ENCODE peak calls at places on chromosomes 5 and 9, in six cellular contexts. D is spleen, T is esophagus muscularis mucosa, E is hepatocyte, B is neural progenitor cell, F is AG04450. Y is an unnamed sample.

GRCh38 chr5:153749941-153750340 is 259.5 kb downstream of the GRIA1 start:
- DNase-seq in D (no peak), T (no peak), E (peak; percentile 41), B (peak; percentile 65), F (no peak), Y (no peak)

GRCh38 chr5:37086466-37087178 is 162.6 kb downstream of the CPLANE1 start:
- DNase-seq in D (no peak), T (no peak), E (peak; percentile 17), B (no peak), F (peak; percentile 20), Y (no peak)

GRCh38 chr5:134142806-134143205 is 28.3 kb downstream of the TCF7 start:
- DNase-seq in D (peak; percentile 69), T (no peak), E (peak; percentile 3), B (no peak), F (no peak), Y (no peak)

GRCh38 chr9:8391566-8391965 is 592.0 kb upstream of the DMAC1 start:
- DNase-seq in D (no peak), T (no peak), E (no peak), B (no peak), F (no peak), Y (no peak)

GRCh38 chr5:137498301-137498735 is 808 bp downstream of the SPOCK1 start:
- DNase-seq in D (peak; percentile 72), T (peak; percentile 84), E (peak; percentile 20), B (peak; percentile 69), F (no peak), Y (no peak)

GRCh38 chr5:140038373-140038957 is 4.6 kb downstream of the NRG2 start:
- DNase-seq in D (no peak), T (no peak), E (no peak), B (peak; percentile 83), F (peak; percentile 7), Y (no peak)

GRCh38 chr5:66854429-66854828 is 258.2 kb downstream of the MAST4 start:
- DNase-seq in D (no peak), T (no peak), E (no peak), B (no peak), F (no peak), Y (no peak)

GRCh38 chr9:93060746-93061259 is 2.3 kb downstream of the SUSD3 start:
- DNase-seq in D (no peak), T (no peak), E (no peak), B (no peak), F (no peak), Y (no peak)

GRCh38 chr5:141513021-141513626 is 24.2 kb downstream of the PCDHGC5 start:
- DNase-seq in D (peak; percentile 86), T (no peak), E (no peak), B (peak; percentile 81), F (no peak), Y (no peak)

GRCh38 chr9:98168952-98169488 is 23.4 kb downstream of the CORO2A start:
- DNase-seq in D (peak; percentile 87), T (no peak), E (peak; percentile 50), B (peak; percentile 65), F (peak; percentile 16), Y (peak; percentile 16)
- H3K27ac ChIP-seq in D (peak overlapping the region; percentile 53), T (no peak overlapping the region), E (peak overlapping the region; percentile 76), B (no peak overlapping the region), F (peak overlapping the region; percentile 39), Y (peak overlapping the region; percentile 41)

DNA sequence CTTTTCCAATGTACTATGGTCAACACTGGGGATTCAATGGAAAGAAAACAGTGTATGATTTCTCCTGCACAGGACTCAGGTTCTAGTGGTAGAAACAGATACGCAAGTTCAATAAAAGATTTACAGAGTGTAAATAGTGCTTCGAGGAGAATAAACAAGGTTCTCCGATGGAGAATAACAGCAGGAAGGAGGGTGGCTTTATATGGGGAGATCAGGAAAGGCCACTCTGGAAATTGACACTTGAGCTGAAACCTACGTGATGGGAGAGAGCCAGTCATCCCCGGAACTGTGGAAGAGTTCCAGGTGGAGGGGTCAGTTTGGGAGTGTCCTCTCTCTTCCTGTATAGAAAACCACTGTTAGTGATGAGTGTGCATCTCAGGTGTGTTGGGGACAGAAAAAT is 65.9 kb downstream of the GARNL3 start:
- DNase-seq in D (no peak), T (no peak), E (no peak), B (no peak), F (no peak), Y (no peak)
- H3K27me3 ChIP-seq in D (no peaks in the 10 kb centered on the region), T (no peaks in the 10 kb centered on the region), E (no peaks in the 10 kb centered on the region), B (no peaks in the 10 kb centered on the region), F (no peaks in the 10 kb centered on the region), Y (no peaks in the 10 kb centered on the region)

GRCh38 chr9:68963416-68963815 is 50.5 kb downstream of the PRKACG start:
- DNase-seq in D (no peak), T (no peak), E (no peak), B (no peak), F (no peak), Y (no peak)
- H3K4me3 ChIP-seq in D (no peak overlapping the region), T (no peak overlapping the region), E (no peak overlapping the region), B (no peak overlapping the region), F (no peak overlapping the region), Y (no peak overlapping the region)

DNA sequence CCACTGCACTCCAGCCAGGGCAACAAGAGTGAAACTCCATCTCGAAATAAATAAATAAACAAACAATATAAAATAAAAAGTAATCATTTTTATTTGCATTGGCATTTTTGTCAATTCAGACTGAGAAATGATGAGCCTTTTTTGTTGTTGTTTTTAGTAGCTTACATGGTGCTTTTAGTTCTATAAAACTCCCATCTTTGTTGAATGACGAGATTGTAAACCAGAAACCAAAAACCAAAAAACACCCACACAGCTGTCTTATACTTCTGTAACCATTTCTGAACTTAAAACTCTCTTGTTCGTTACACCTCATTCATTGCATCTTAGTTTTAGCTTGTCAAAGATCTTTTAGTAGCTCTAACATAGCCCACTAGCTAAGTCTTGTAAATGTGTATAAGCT is 44.7 kb downstream of the GGTA1 start:
- DNase-seq in D (no peak), T (no peak), E (no peak), B (no peak), F (no peak), Y (no peak)
- H3K27ac ChIP-seq in D (no peak overlapping the region), T (no peak overlapping the region), E (no peak overlapping the region), B (no peak overlapping the region), F (no peak overlapping the region), Y (no peak overlapping the region)

GRCh38 chr5:157987259-157987658 is 128.3 kb upstream of the CLINT1 start:
- DNase-seq in D (no peak), T (no peak), E (no peak), B (no peak), F (no peak), Y (no peak)
- H3K27me3 ChIP-seq in D (no peaks in the 10 kb centered on the region), T (no peaks in the 10 kb centered on the region), E (no peaks in the 10 kb centered on the region), B (no peaks in the 10 kb centered on the region), F (no peaks in the 10 kb centered on the region), Y (peaks cover 7% of the 10 kb centered on the region)

GRCh38 chr9:136725612-136726011 is 13.2 kb downstream of the DIPK1B start:
- DNase-seq in D (no peak), T (no peak), E (peak; percentile 65), B (no peak), F (no peak), Y (no peak)
- H3K4me3 ChIP-seq in D (no peak overlapping the region), T (peak overlapping the region; percentile 76), E (peak overlapping the region; percentile 19), B (no peak overlapping the region), F (peak overlapping the region; percentile 75), Y (no peak overlapping the region)

DNA sequence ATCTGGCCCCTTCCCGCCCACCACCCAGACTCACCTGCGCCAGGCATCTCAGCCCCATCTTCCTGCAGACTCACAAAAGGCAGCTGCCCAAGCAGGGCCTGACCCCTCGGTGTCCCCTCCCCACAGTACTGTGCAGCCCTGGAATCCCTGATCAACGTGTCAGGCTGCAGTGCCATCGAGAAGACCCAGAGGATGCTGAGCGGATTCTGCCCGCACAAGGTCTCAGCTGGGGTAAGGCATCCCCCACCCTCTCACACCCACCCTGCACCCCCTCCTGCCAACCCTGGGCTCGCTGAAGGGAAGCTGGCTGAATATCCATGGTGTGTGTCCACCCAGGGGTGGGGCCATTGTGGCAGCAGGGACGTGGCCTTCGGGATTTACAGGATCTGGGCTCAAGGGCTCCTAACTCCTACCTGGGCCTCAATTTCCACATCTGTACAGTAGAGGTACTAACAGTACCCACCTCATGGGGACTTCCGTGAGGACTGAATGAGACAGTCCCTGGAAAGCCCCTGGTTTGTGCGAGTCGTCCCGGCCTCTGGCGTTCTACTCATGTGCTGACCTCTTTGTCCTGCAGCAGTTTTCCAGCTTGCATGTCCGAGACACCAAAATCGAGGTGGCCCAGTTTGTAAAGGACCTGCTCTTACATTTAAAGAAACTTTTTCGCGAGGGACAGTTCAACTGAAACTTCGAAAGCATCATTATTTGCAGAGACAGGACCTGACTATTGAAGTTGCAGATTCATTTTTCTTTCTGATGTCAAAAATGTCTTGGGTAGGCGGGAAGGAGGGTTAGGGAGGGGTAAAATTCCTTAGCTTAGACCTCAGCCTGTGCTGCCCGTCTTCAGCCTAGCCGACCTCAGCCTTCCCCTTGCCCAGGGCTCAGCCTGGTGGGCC is 1.9 kb downstream of the IL13 start:
- DNase-seq in D (no peak), T (no peak), E (no peak), B (no peak), F (no peak), Y (no peak)
- H3K27ac ChIP-seq in D (no peak overlapping the region), T (no peak overlapping the region), E (no peak overlapping the region), B (no peak overlapping the region), F (no peak overlapping the region), Y (no peak overlapping the region)

DNA sequence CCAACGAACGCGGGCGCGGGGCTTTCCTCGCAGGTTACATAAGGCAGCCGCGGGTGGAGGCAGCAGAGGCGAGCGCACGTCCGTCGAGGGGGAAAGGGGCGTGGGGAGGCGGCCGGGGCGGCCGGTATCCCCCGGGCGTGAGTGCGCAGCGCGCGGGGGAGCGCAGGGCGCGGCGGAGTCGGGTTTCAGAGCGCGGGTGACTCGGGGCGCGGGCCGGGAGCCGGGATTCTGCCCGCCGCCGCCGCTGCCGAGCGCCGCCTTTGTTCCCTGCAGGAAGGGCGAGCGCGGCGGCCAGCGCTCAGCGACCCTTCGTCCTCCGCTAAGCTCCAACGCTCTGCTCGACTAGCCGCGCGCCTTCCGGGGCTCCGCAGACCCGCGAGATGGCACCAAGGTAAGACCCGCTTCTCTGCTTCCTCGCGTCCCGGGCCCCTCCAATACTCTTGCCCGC is at the start of gene COL15A1:
- DNase-seq in D (no peak), T (no peak), E (peak; percentile 50), B (peak; percentile 86), F (no peak), Y (no peak)
- H3K27me3 ChIP-seq in D (peaks cover 39% of the 10 kb centered on the region), T (no peaks in the 10 kb centered on the region), E (peaks cover 51% of the 10 kb centered on the region), B (peaks cover 77% of the 10 kb centered on the region), F (peaks cover 79% of the 10 kb centered on the region), Y (peaks cover 14% of the 10 kb centered on the region)